ENCODE peak calls at places on chromosomes 12 and 14, in ten cellular contexts. G is AG08395; C is aorta; E is iris pigment epithelial cell; Z is NCI-H748 treated with DMSO at 0.1 percent for 48 hours; J is fibroblast of the aortic adventitia; I is stimulated activated CD8-positive, alpha-beta memory T cell treated with anti-CD3 and anti-CD28 coated beads, Interleukin-4, amount 100 ng/mL, for 48 hours; X is nucleus accumbens; O is HT-29; S is BE2C. K is an unnamed sample.

GRCh38 chr14:54322668-54323380 is 74.0 kb upstream of the CDKN3 start:
- DNase-seq in E (no peak), G (no peak), O (no peak), J (no peak), C (no peak), S (no peak), X (no peak), Z (peak; percentile 57), I (no peak), K (no peak)

GRCh38 chr12:116544656-116545055 is 14.5 kb upstream of the MAP1LC3B2 start:
- DNase-seq in X (no peak), S (no peak), I (no peak), E (no peak), Z (no peak), O (no peak), C (peak; percentile 47), G (no peak), J (peak; percentile 52), K (no peak)

GRCh38 chr14:54669759-54670630 is 103.1 kb downstream of the SAMD4A start:
- DNase-seq in Z (no peak), I (peak; percentile 34), G (peak; percentile 36), J (peak; percentile 56), O (no peak), C (no peak), S (no peak), E (peak; percentile 87), X (no peak), K (no peak)

GRCh38 chr14:85607571-85608219 is 77.8 kb downstream of the FLRT2 start:
- DNase-seq in J (peak; percentile 80), E (peak; percentile 95), G (peak; percentile 92), Z (no peak), S (no peak), X (no peak), C (no peak), O (peak; percentile 1), I (no peak), K (no peak)

GRCh38 chr12:6090786-6091185 is 33.7 kb downstream of the VWF start:
- DNase-seq in G (no peak), O (no peak), J (peak; percentile 82), S (no peak), X (no peak), Z (no peak), C (no peak), I (no peak), E (peak; percentile 50), K (no peak)

GRCh38 chr14:90551070-90551704 is 154.4 kb downstream of the CALM1 start:
- DNase-seq in Z (no peak), J (peak; percentile 25), I (no peak), X (no peak), C (peak; percentile 58), E (peak; percentile 23), G (peak; percentile 64), S (no peak), O (no peak), K (no peak)

GRCh38 chr14:55131782-55132181 is 2.7 kb downstream of the LGALS3 start:
- DNase-seq in Z (no peak), I (no peak), O (peak; percentile 38), J (no peak), X (no peak), S (no peak), G (peak; percentile 32), C (no peak), E (peak; percentile 14), K (no peak)

GRCh38 chr14:72763892-72764291 is 130.0 kb downstream of the DPF3 start:
- DNase-seq in Z (no peak), G (no peak), I (no peak), J (no peak), X (no peak), E (no peak), C (no peak), S (no peak), O (no peak), K (no peak)

GRCh38 chr12:31324845-31325523 is 966 bp downstream of the SINHCAF start:
- DNase-seq in S (peak; percentile 46), O (peak; percentile 73), I (peak; percentile 63), E (peak; percentile 57), J (peak; percentile 56), Z (peak; percentile 31), G (peak; percentile 39), X (no peak), C (peak; percentile 84), K (peak; percentile 51)

GRCh38 chr12:92717202-92717601 is 14.4 kb downstream of the PLEKHG7 start:
- DNase-seq in J (peak; percentile 71), O (peak; percentile 16), Z (no peak), I (no peak), E (peak; percentile 82), G (peak; percentile 31), S (no peak), X (peak; percentile 1), C (no peak), K (no peak)

GRCh38 chr14:21201732-21202462 is 46.0 kb upstream of the OR5AU1 start:
- DNase-seq in Z (no peak), J (no peak), E (no peak), I (no peak), O (no peak), S (no peak), C (no peak), X (no peak), G (no peak), K (no peak)